ENCODE peak calls at places on chromosomes 13 and 19, in four cellular contexts. Q is esophagus squamous epithelium, A is tibial artery, S is breast epithelium. P is an unnamed sample.

GRCh38 chr19:18723871-18724377 is 40.4 kb downstream of the CRTC1 start:
- DNase-seq in Q (no peak), A (no peak), S (no peak), P (no peak)

GRCh38 chr19:2041686-2042484 is 9.2 kb downstream of the MKNK2 start:
- DNase-seq in Q (peak), A (peak), S (peak), P (peak)

GRCh38 chr13:36819811-36820140 is 754 bp downstream of the RFXAP start:
- DNase-seq in Q (no peak), A (no peak), S (no peak), P (no peak)

GRCh38 chr19:8609210-8610040 is 1.1 kb downstream of the ADAMTS10 start:
- DNase-seq in Q (no peak), A (peak), S (no peak), P (peak)

GRCh38 chr19:18883530-18884304 is 12.2 kb downstream of the CERS1 start:
- DNase-seq in Q (no peak), A (no peak), S (no peak), P (no peak)

GRCh38 chr13:71852082-71852481 is 14.9 kb downstream of the DACH1 start:
- DNase-seq in Q (no peak), A (no peak), S (no peak), P (no peak)

GRCh38 chr13:80307401-80307987 is 33.4 kb downstream of the SPRY2 start:
- DNase-seq in Q (no peak), A (no peak), S (no peak), P (no peak)

GRCh38 chr13:24746618-24747247 is 17.2 kb upstream of the RNF17 start:
- DNase-seq in Q (no peak), A (no peak), S (no peak), P (no peak)

GRCh38 chr19:46155237-46155636 is 7.2 kb downstream of the IGFL2 start:
- DNase-seq in Q (no peak), A (no peak), S (no peak), P (no peak)

GRCh38 chr19:5237190-5237780 is 103.3 kb downstream of the PTPRS start:
- DNase-seq in Q (no peak), A (no peak), S (no peak), P (no peak)

GRCh38 chr13:111992911-111993310 is 74.0 kb upstream of the SOX1 start:
- DNase-seq in Q (no peak), A (no peak), S (no peak), P (no peak)

GRCh38 chr19:8209965-8210659 is 942 bp downstream of the CERS4 start:
- DNase-seq in Q (no peak), A (no peak), S (no peak), P (no peak)

GRCh38 chr19:38270587-38271167 is 6.3 kb downstream of the SPINT2 start:
- DNase-seq in Q (no peak), A (no peak), S (no peak), P (no peak)

GRCh38 chr19:55550321-55550650 is 4.9 kb upstream of the SBK3 start:
- DNase-seq in Q (no peak), A (no peak), S (no peak), P (no peak)

GRCh38 chr19:46951236-46951986 is 68.2 kb upstream of the NPAS1 start:
- DNase-seq in Q (no peak), A (no peak), S (no peak), P (no peak)

GRCh38 chr19:46691948-46692347 is 25.0 kb downstream of the PRKD2 start:
- DNase-seq in Q (no peak), A (no peak), S (no peak), P (no peak)

GRCh38 chr13:75901509-75901908 is 265.4 kb downstream of the LMO7 start:
- DNase-seq in Q (no peak), A (no peak), S (no peak), P (no peak)

GRCh38 chr13:33872005-33872351 is 54.0 kb downstream of the RFC3 start:
- DNase-seq in Q (no peak), A (no peak), S (no peak), P (no peak)

GRCh38 chr19:45160870-45161714 is at the start of gene NKPD1:
- DNase-seq in Q (no peak), A (no peak), S (peak), P (no peak)

GRCh38 chr13:110716235-110716505 is 2.7 kb downstream of the ING1 start:
- DNase-seq in Q (no peak), A (peak), S (no peak), P (peak)

GRCh38 chr19:54316746-54317107 is 3.8 kb upstream of the LILRA5 start:
- DNase-seq in Q (no peak), A (no peak), S (no peak), P (no peak)

GRCh38 chr13:40388617-40389016 is 277.8 kb downstream of the FOXO1 start:
- DNase-seq in Q (peak), A (no peak), S (no peak), P (no peak)

GRCh38 chr19:14561832-14562351 is 10.0 kb downstream of the NDUFB7 start:
- DNase-seq in Q (no peak), A (peak), S (no peak), P (no peak)

GRCh38 chr19:17402982-17403855 is 2.2 kb downstream of the BST2 start:
- DNase-seq in Q (no peak), A (no peak), S (no peak), P (no peak)

GRCh38 chr13:75670496-75670895 is 34.4 kb downstream of the LMO7 start:
- DNase-seq in Q (no peak), A (no peak), S (no peak), P (no peak)

GRCh38 chr13:37602743-37603381 is 4.3 kb upstream of the POSTN start:
- DNase-seq in Q (no peak), A (no peak), S (no peak), P (no peak)

GRCh38 chr19:12685831-12686230 is 2.0 kb upstream of the GNG14 start:
- DNase-seq in Q (no peak), A (no peak), S (no peak), P (no peak)

DNA sequence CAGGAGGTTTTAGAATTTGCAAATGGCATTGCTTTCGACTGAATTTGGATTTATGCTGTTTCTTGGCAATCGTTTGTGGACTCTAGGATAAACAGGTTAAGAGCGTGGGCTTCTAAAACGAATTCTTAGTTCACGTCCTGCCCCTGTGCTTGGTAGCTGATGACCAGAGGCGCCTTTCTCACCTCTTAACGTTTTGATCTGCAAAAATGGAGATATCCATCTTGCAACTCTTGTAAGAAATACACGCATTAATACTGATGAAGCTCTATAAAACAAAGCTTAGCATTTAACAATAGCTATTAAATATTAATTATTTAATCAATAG is 577 bp upstream of the KATNAL1 start:
- DNase-seq in Q (no peak), A (no peak), S (no peak), P (no peak)
- H3K27ac ChIP-seq in Q (peak), A (peak), S (peak), P (peak)

GRCh38 chr13:25876256-25876655 is 175.6 kb downstream of the SHISA2 start:
- DNase-seq in Q (no peak), A (no peak), S (no peak), P (no peak)

GRCh38 chr13:25872871-25873607 is 178.8 kb downstream of the SHISA2 start:
- DNase-seq in Q (no peak), A (no peak), S (no peak), P (no peak)

GRCh38 chr13:25871389-25872125 is 180.3 kb downstream of the SHISA2 start:
- DNase-seq in Q (no peak), A (no peak), S (no peak), P (no peak)

GRCh38 chr13:25874907-25875306 is 176.9 kb downstream of the SHISA2 start:
- DNase-seq in Q (no peak), A (no peak), S (no peak), P (no peak)

DNA sequence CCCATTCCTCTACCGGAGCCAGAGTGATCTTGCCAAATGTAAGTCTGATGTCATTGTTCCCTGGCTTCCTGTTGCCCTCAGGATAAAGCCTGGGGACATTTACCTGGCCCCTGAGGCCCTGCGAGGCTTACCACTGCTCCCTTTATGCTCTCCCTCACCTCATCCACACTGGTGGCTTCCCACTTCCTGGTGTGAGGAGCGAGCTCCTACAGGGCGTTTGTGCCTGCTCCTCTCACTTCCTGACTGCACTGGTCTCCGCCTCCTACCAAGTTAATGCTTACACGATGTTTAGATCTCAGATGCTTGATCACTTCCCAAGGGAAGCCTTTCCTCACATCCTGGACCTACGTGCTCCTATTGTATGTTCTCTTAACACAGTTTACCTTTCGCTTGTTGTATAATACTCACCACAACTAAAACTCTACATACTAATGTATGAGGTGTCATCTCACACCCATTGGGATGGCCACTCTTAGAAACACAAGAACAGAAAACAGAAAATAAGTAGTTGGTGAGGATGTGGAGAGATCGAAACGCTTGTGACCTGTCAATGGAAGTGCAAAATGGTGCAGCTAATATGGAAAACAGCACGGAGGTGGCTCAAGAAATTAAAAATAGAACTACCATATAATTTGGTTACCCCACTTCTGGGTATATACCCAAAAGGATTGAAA is 177.6 kb downstream of the SHISA2 start:
- DNase-seq in Q (no peak), A (no peak), S (no peak), P (no peak)
- H3K27ac ChIP-seq in Q (no peak), A (no peak), S (no peak), P (no peak)

GRCh38 chr19:3363841-3364500 is 2.4 kb upstream of the NFIC start:
- DNase-seq in Q (no peak), A (no peak), S (no peak), P (no peak)
- H3K27ac ChIP-seq in Q (peak), A (peak), S (peak), P (peak)

GRCh38 chr19:15616627-15617270 is 1.7 kb downstream of the CYP4F8 start:
- DNase-seq in Q (no peak), A (no peak), S (no peak), P (no peak)
- H3K27ac ChIP-seq in Q (no peak), A (no peak), S (no peak), P (no peak)

GRCh38 chr19:51573331-51573730 is 2.2 kb downstream of the ZNF175 start:
- DNase-seq in Q (no peak), A (no peak), S (no peak), P (no peak)

GRCh38 chr19:51570962-51571575 is at the start of gene ZNF175:
- DNase-seq in Q (peak), A (peak), S (peak), P (peak)

GRCh38 chr19:51572415-51572814 is 1.3 kb downstream of the ZNF175 start:
- DNase-seq in Q (no peak), A (no peak), S (no peak), P (no peak)

GRCh38 chr19:51572908-51573307 is 1.8 kb downstream of the ZNF175 start:
- DNase-seq in Q (no peak), A (no peak), S (no peak), P (no peak)

DNA sequence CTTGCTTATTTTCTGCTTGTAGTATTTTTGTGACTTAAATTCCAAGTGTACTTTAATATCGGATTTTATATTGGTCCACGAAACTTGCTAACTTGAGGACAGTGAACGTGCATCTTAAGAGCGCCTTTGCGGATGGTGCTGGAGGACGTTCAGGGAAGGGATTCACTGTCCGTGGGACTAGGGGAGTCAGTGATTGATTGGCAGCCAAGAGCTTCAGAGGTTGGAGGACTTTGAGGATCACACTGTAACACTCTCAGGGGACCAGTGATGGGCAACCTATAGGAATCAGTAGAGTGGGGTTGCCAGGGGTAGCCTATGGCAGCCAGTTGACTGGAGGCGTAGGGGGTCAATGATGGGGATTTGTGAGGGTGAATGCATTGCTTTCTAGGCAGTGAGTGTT is 516 bp downstream of the ZNF175 start:
- DNase-seq in Q (no peak), A (no peak), S (no peak), P (no peak)
- H3K27ac ChIP-seq in Q (no peak), A (peak), S (peak), P (peak)

P was measured in right atrium auricular region.